ENCODE peak calls at places on chromosomes 16 and 17, in seven cellular contexts. O is kidney tubule cell, M is Daoy, I is pancreas, Z is AG09319, C is left colon, X is mucosa of descending colon. N is an unnamed sample.
A peak's percentile ranks its signal among the peaks of the same experiment; 100 is the strongest.

GRCh38 chr17:80795737-80796136 is 195.9 kb upstream of the CHMP6 start:
- DNase-seq in Z (no peak), M (no peak), X (peak; percentile 46), C (peak; percentile 31), O (peak; percentile 9), I (no peak), N (peak; percentile 67)

GRCh38 chr16:85184404-85184803 is 72.1 kb upstream of the CIBAR2 start:
- DNase-seq in I (no peak), Z (no peak), O (no peak), M (no peak), C (no peak), X (no peak), N (no peak)

GRCh38 chr16:30942421-30942796 is 6.5 kb upstream of the ORAI3 start:
- DNase-seq in I (no peak), M (no peak), C (no peak), Z (no peak), X (no peak), O (peak; percentile 24), N (no peak)

GRCh38 chr17:59848778-59849177 is 44.0 kb downstream of the TUBD1 start:
- DNase-seq in X (peak; percentile 78), O (peak; percentile 54), I (peak; percentile 52), C (peak; percentile 78), M (peak; percentile 37), Z (peak; percentile 63), N (peak; percentile 85)

GRCh38 chr17:79452706-79453105 is 158.1 kb downstream of the RBFOX3 start:
- DNase-seq in I (no peak), O (no peak), C (no peak), M (no peak), Z (no peak), X (no peak), N (no peak)

GRCh38 chr16:14324581-14324980 is 253.5 kb downstream of the MRTFB start:
- DNase-seq in C (no peak), M (no peak), I (no peak), X (no peak), Z (no peak), O (peak; percentile 59), N (peak; percentile 64)

GRCh38 chr17:50221500-50222480 is 20.4 kb upstream of the COL1A1 start:
- DNase-seq in M (peak; percentile 81), I (no peak), X (no peak), C (no peak), O (peak; percentile 51), Z (no peak), N (peak; percentile 86)

GRCh38 chr17:77872199-77872598 is 86.3 kb upstream of the TNRC6C start:
- DNase-seq in M (no peak), X (no peak), O (no peak), I (no peak), C (no peak), Z (no peak), N (no peak)

GRCh38 chr16:22635801-22636200 is 125.1 kb downstream of the NPIPB5 start:
- DNase-seq in M (no peak), X (no peak), O (no peak), Z (no peak), I (no peak), C (no peak), N (no peak)

GRCh38 chr17:37092041-37092440 is 143.3 kb downstream of the AATF start:
- DNase-seq in C (peak; percentile 36), X (peak; percentile 40), M (peak; percentile 21), Z (no peak), O (peak; percentile 83), I (no peak), N (no peak)

GRCh38 chr17:69455040-69455439 is 40.5 kb downstream of the MAP2K6 start:
- DNase-seq in M (no peak), X (no peak), I (no peak), Z (no peak), C (no peak), O (no peak), N (no peak)

GRCh38 chr17:19978206-19978802 is 676 bp upstream of the AKAP10 start:
- DNase-seq in M (no peak), X (no peak), I (no peak), O (peak; percentile 12), C (peak; percentile 35), Z (no peak), N (no peak)

GRCh38 chr17:40553694-40554534 is 11.4 kb downstream of the CCR7 start:
- DNase-seq in I (no peak), X (no peak), M (peak; percentile 71), Z (peak; percentile 75), C (no peak), O (no peak), N (peak; percentile 80)

GRCh38 chr16:12896562-12896961 is 4.8 kb upstream of the SHISA9 start:
- DNase-seq in M (peak; percentile 20), C (no peak), Z (no peak), O (peak; percentile 72), I (no peak), X (no peak), N (peak; percentile 22)

GRCh38 chr17:36705651-36706436 is 104.5 kb downstream of the MRM1 start:
- DNase-seq in C (peak; percentile 68), Z (no peak), I (no peak), X (peak; percentile 66), O (peak; percentile 65), M (peak; percentile 50), N (peak; percentile 54)

GRCh38 chr17:62750502-62751349 is 57.4 kb downstream of the MARCHF10 start:
- DNase-seq in O (peak; percentile 78), C (no peak), Z (no peak), X (no peak), M (peak; percentile 14), I (peak; percentile 5), N (no peak)

N was measured in cardiac fibroblast.